ENCODE peak calls at places on chromosomes 4 and X, in nine cellular contexts. G is activated CD4-positive, alpha-beta T cell treated with anti-CD3 and anti-CD28 coated beads, Interleukin-2, amount 10 ng/mL, durations not matched to agents 7 days and 5 days; X is head of caudate nucleus; W is AG08395; J is ovary; P is HS-27A; F is coronary artery; C is stromal cell of bone marrow; H is astrocyte of the hippocampus. I is an unnamed sample.

GRCh38 chrX:140053841-140054240 is 88.5 kb upstream of the CXorf66 start:
- DNase-seq in C (no peak), J (no peak), W (no peak), P (no peak), H (no peak), X (no peak), G (no peak), F (no peak), I (no peak)

GRCh38 chr4:2598661-2599654 is 62.5 kb downstream of the FAM193A start:
- DNase-seq in J (no peak), C (no peak), H (no peak), W (no peak), G (peak), P (no peak), F (no peak), X (no peak), I (no peak)

GRCh38 chrX:12309040-12309732 is 170.9 kb downstream of the FRMPD4 start:
- DNase-seq in F (no peak), H (no peak), X (no peak), P (no peak), J (no peak), W (no peak), C (no peak), G (no peak), I (no peak)

GRCh38 chr4:8836664-8837171 is 34.9 kb downstream of the HMX1 start:
- DNase-seq in F (peak), X (no peak), G (no peak), W (no peak), J (peak), H (no peak), C (no peak), P (no peak), I (peak)

GRCh38 chrX:151929131-151929530 is 16.4 kb downstream of the MAGEA4 start:
- DNase-seq in F (no peak), W (no peak), C (no peak), H (no peak), J (no peak), P (no peak), G (no peak), X (no peak), I (no peak)

GRCh38 chrX:38438321-38438720 is 85.9 kb downstream of the OTC start:
- DNase-seq in H (no peak), C (no peak), W (no peak), P (no peak), G (no peak), F (no peak), J (no peak), X (no peak), I (no peak)

GRCh38 chr4:142379277-142380051 is 466.6 kb downstream of the INPP4B start:
- DNase-seq in F (no peak), G (no peak), C (peak), W (peak), P (peak), X (no peak), J (no peak), H (peak), I (no peak)

GRCh38 chr4:96736352-96736889 is 896.5 kb downstream of the PDHA2 start:
- DNase-seq in G (no peak), F (no peak), X (no peak), J (no peak), C (no peak), W (no peak), H (peak), P (no peak), I (no peak)

GRCh38 chr4:41873380-41874295 is 61.6 kb upstream of the TMEM33 start:
- DNase-seq in W (no peak), H (no peak), J (no peak), X (no peak), F (no peak), P (no peak), C (no peak), G (no peak), I (no peak)

GRCh38 chr4:145189981-145190380 is 9.6 kb upstream of the OTUD4 start:
- DNase-seq in X (no peak), F (no peak), H (peak), W (no peak), G (no peak), P (no peak), C (no peak), J (no peak), I (no peak)

GRCh38 chrX:38220024-38220935 is at the start of gene SRPX:
- DNase-seq in G (peak), J (no peak), H (peak), W (peak), P (no peak), C (no peak), F (no peak), X (no peak), I (peak)

GRCh38 chr4:145899886-145900466 is 38.6 kb downstream of the ZNF827 start:
- DNase-seq in X (no peak), C (no peak), W (no peak), P (no peak), J (no peak), H (no peak), F (no peak), G (no peak), I (no peak)

GRCh38 chr4:127549521-127549920 is 83.2 kb upstream of the INTU start:
- DNase-seq in C (no peak), G (no peak), J (no peak), X (no peak), H (peak), F (no peak), P (no peak), W (no peak), I (no peak)

GRCh38 chr4:53490161-53490915 is 100.9 kb downstream of the LNX1 start:
- DNase-seq in J (no peak), W (peak), G (no peak), P (no peak), X (no peak), C (no peak), H (no peak), F (no peak), I (no peak)

GRCh38 chrX:39805825-39806224 is 291.9 kb downstream of the BCOR start:
- DNase-seq in J (no peak), X (no peak), H (no peak), W (no peak), C (no peak), G (no peak), P (no peak), F (no peak), I (no peak)

GRCh38 chrX:154021131-154021611 is 1.5 kb upstream of the IRAK1 start:
- DNase-seq in W (peak), G (no peak), F (no peak), H (peak), C (no peak), P (no peak), X (no peak), J (no peak), I (no peak)

GRCh38 chr4:14233126-14233525 is 605.6 kb upstream of the BOD1L1 start:
- DNase-seq in G (no peak), C (no peak), P (no peak), W (no peak), X (no peak), J (no peak), F (no peak), H (no peak), I (no peak)

GRCh38 chrX:45667666-45668065 is 467.0 kb upstream of the DIPK2B start:
- DNase-seq in G (no peak), H (peak), X (no peak), P (no peak), W (no peak), C (no peak), F (no peak), J (no peak), I (no peak)

GRCh38 chr4:176404591-176404990 is 84.8 kb downstream of the SPCS3 start:
- DNase-seq in G (no peak), F (no peak), P (no peak), W (peak), H (peak), C (no peak), J (no peak), X (no peak), I (no peak)

GRCh38 chrX:44945736-44946135 is 72.7 kb downstream of the KDM6A start:
- DNase-seq in P (no peak), G (no peak), C (no peak), H (no peak), J (no peak), W (no peak), F (no peak), X (no peak), I (no peak)

GRCh38 chrX:4268676-4269075 is 555.2 kb upstream of the PRKX start:
- DNase-seq in J (no peak), C (no peak), X (no peak), F (no peak), H (no peak), P (no peak), G (no peak), W (no peak), I (no peak)

GRCh38 chr4:56730097-56730496 is 49.0 kb upstream of the HOPX start:
- DNase-seq in X (no peak), G (no peak), J (no peak), P (no peak), W (no peak), C (no peak), H (no peak), F (no peak), I (no peak)

GRCh38 chrX:47212381-47213293 is 5.8 kb upstream of the CDK16 start:
- DNase-seq in P (no peak), G (no peak), C (no peak), F (no peak), X (no peak), W (no peak), J (no peak), H (no peak), I (no peak)

GRCh38 chr4:168832746-168833575 is 177.1 kb downstream of the CBR4 start:
- DNase-seq in W (peak), P (no peak), X (peak), C (no peak), H (peak), F (peak), G (no peak), J (peak), I (peak)

GRCh38 chr4:48340276-48340904 is 939 bp upstream of the SLAIN2 start:
- DNase-seq in F (no peak), H (peak), C (peak), P (no peak), W (peak), X (no peak), G (peak), J (no peak), I (no peak)

GRCh38 chr4:74006009-74006476 is 7.6 kb upstream of the CXCL5 start:
- DNase-seq in X (no peak), C (peak), P (no peak), H (peak), F (no peak), J (no peak), W (peak), G (no peak), I (no peak)

GRCh38 chrX:7798327-7798726 is 44.6 kb upstream of the VCX start:
- DNase-seq in J (no peak), H (no peak), W (no peak), X (no peak), G (no peak), P (no peak), F (no peak), C (no peak), I (no peak)

GRCh38 chr4:128556756-128557155 is 252.7 kb upstream of the JADE1 start:
- DNase-seq in W (no peak), X (no peak), F (no peak), G (no peak), P (no peak), H (no peak), J (no peak), C (no peak), I (no peak)

GRCh38 chr4:150867148-150867547 is 147.9 kb downstream of the LRBA start:
- DNase-seq in X (no peak), C (peak), G (peak), W (peak), F (no peak), H (peak), P (peak), J (peak), I (no peak)

GRCh38 chrX:151695583-151695930 is 299 bp downstream of the PRRG3 start:
- DNase-seq in H (no peak), J (no peak), C (no peak), W (no peak), X (no peak), F (no peak), P (no peak), G (no peak), I (no peak)

GRCh38 chr4:114043116-114043515 is 63.7 kb upstream of the ARSJ start:
- DNase-seq in J (no peak), W (no peak), C (no peak), X (no peak), G (no peak), F (no peak), H (no peak), P (no peak), I (no peak)

GRCh38 chr4:153684182-153685073 is at the start of gene TLR2:
- DNase-seq in G (peak), X (peak), F (peak), J (peak), H (peak), C (no peak), W (peak), P (no peak), I (no peak)

GRCh38 chr4:166491635-166492034 is 618.6 kb downstream of the TLL1 start:
- DNase-seq in X (no peak), H (no peak), G (no peak), W (no peak), C (no peak), J (no peak), F (no peak), P (no peak), I (no peak)

GRCh38 chr4:128521156-128521555 is 233.5 kb upstream of the PGRMC2 start:
- DNase-seq in P (no peak), J (no peak), X (no peak), W (no peak), C (no peak), H (peak), G (no peak), F (no peak), I (no peak)

GRCh38 chr4:40626183-40626990 is 3.3 kb downstream of the RBM47 start:
- DNase-seq in W (no peak), J (peak), F (no peak), H (peak), C (no peak), G (no peak), X (no peak), P (no peak), I (no peak)

GRCh38 chrX:47643926-47644325 is 6.4 kb downstream of the ELK1 start:
- DNase-seq in H (peak), C (no peak), P (no peak), W (peak), F (no peak), J (peak), G (no peak), X (no peak), I (no peak)

I was measured in osteocyte.